ENCODE peak calls at places on chromosome 17, in four cellular contexts. J is neuronal stem cell, S is trophoblast cell, V is IMR-90. G is an unnamed sample.

GRCh38 chr17:65638221-65638940 is 76.9 kb upstream of the AXIN2 start:
- DNase-seq in S (no peak), J (no peak), V (peak; percentile 84), G (peak; percentile 68)

GRCh38 chr17:57574040-57574513 is 171.0 kb downstream of the CCDC182 start:
- DNase-seq in J (no peak), V (peak; percentile 43), S (no peak), G (no peak)

GRCh38 chr17:42596386-42596785 is 12.8 kb downstream of the RETREG3 start:
- DNase-seq in J (no peak), S (peak; percentile 80), V (no peak), G (no peak)

GRCh38 chr17:560379-560935 is 154.2 kb downstream of the VPS53 start:
- DNase-seq in V (peak; percentile 63), S (peak; percentile 26), J (no peak), G (peak; percentile 59)

GRCh38 chr17:79325707-79326106 is 251.1 kb downstream of the ENGASE start:
- DNase-seq in J (peak; percentile 64), S (peak; percentile 14), V (no peak), G (no peak)

GRCh38 chr17:41750866-41751265 is 16.4 kb upstream of the HAP1 start:
- DNase-seq in V (no peak), S (no peak), J (no peak), G (no peak)

GRCh38 chr17:2179615-2180295 is 123.8 kb downstream of the SMG6 start:
- DNase-seq in J (no peak), S (no peak), V (peak; percentile 98), G (peak; percentile 92)

GRCh38 chr17:49146620-49147306 is 14.2 kb downstream of the B4GALNT2 start:
- DNase-seq in S (peak; percentile 95), V (peak; percentile 100), J (no peak), G (peak; percentile 100)

GRCh38 chr17:42409467-42410351 is 13.3 kb downstream of the CAVIN1 start:
- DNase-seq in J (no peak), V (peak; percentile 91), S (peak; percentile 72), G (peak; percentile 93)

GRCh38 chr17:42535400-42536047 is 517 bp upstream of the NAGLU start:
- DNase-seq in J (no peak), V (no peak), S (no peak), G (no peak)

GRCh38 chr17:62631936-62632924 is 4.8 kb downstream of the MRC2 start:
- DNase-seq in V (no peak), S (no peak), J (no peak), G (no peak)

GRCh38 chr17:68679882-68680281 is 78.7 kb upstream of the FAM20A start:
- DNase-seq in J (no peak), S (no peak), V (no peak), G (no peak)

GRCh38 chr17:58337126-58337599 is 8.6 kb upstream of the TSPOAP1 start:
- DNase-seq in V (peak; percentile 27), S (no peak), J (no peak), G (no peak)

GRCh38 chr17:17702370-17702769 is 21.1 kb downstream of the RAI1 start:
- DNase-seq in S (no peak), J (no peak), V (no peak), G (no peak)

DNA sequence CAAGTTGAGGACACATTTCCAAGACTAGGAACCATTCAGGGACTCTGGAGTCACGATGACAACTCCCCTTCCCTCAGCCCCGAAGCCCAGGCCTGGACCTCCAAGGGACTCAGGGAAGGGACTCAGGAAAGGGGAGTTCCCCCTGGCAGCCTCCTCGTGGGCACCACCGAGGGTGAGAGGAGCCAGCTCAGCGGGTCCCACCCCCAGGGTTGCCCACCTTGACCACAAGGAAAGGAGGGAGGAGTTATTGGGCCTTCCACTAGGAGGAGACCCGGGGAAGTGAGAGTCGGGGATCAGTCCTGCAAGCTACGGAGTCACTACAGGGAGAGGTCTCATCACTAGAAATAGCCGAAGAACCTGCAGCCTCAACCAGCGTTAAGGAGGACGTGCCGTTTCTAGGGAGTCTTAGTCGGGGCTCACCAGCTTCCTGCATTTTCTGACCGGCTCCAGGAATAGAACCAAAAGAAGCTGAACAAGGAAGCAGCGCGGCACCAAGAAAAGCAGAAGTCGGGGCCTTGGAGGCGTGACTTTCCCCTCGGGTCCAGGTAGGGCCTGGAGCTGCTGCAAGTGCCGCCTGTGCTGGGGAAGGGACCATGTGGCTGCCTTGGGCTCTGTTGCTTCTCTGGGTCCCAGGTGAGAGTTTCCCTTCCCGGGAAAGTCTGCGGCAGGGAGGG is at the start of gene CD300A:
- DNase-seq in S (peak; percentile 6), J (no peak), V (no peak), G (no peak)
- H3K4me3 ChIP-seq in S (peak within 1 kb of the TSS; percentile 50), J (peak within 1 kb of the TSS; percentile 56), V (no peak within 1 kb of the TSS), G (no peak within 1 kb of the TSS)

GRCh38 chr17:73319766-73320165 is 8.0 kb upstream of the CDC42EP4 start:
- DNase-seq in J (no peak), S (peak; percentile 84), V (no peak), G (no peak)
- H2BK5ac ChIP-seq in J (no peak overlapping the region), S (no peak overlapping the region), V (no peak overlapping the region), G (no peak overlapping the region)

GRCh38 chr17:7017827-7018200 is 5.0 kb upstream of the BCL6B start:
- DNase-seq in S (no peak), J (no peak), V (no peak), G (no peak)

GRCh38 chr17:7019839-7020519 is 2.9 kb upstream of the BCL6B start:
- DNase-seq in V (peak; percentile 23), J (no peak), S (peak; percentile 62), G (peak; percentile 54)

GRCh38 chr17:7016886-7017826 is 4.7 kb downstream of the RNASEK start:
- DNase-seq in S (no peak), J (no peak), V (no peak), G (no peak)

GRCh38 chr17:7019406-7019805 is 3.4 kb upstream of the BCL6B start:
- DNase-seq in V (no peak), J (no peak), S (no peak), G (no peak)

GRCh38 chr17:7018331-7018964 is 4.4 kb upstream of the BCL6B start:
- DNase-seq in S (no peak), J (no peak), V (no peak), G (no peak)
- H3K4me3 ChIP-seq in S (no peak overlapping the region), J (no peak overlapping the region), V (no peak overlapping the region), G (peak overlapping the region; percentile 78)

DNA sequence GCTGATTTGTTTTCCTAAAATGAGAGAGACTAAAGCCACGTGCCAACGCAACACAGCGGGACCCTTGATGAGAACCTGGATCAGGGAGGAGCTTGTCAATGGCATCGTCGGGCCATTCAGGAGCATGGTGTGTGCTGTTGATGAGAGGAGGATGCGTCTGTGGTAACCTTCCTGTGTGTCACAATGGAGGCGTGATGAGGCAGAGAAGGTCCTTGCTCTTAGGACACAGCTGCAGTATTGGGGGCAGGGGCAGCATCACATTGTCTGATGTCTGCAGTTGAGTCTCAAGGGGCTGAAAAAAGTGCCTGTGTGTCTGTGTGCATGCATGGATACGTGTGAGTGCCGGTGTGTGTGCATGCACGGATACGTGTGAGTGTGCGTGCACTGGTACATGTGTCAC is 39.0 kb downstream of the BAIAP2 start:
- DNase-seq in J (no peak), S (no peak), V (no peak), G (no peak)
- H2BK5ac ChIP-seq in J (no peak overlapping the region), S (no peak overlapping the region), V (no peak overlapping the region), G (no peak overlapping the region)

GRCh38 chr17:77398274-77398673 is 257.5 kb downstream of the SEC14L1 start:
- DNase-seq in S (no peak), J (no peak), V (no peak), G (no peak)
- H3K4me3 ChIP-seq in S (no peak overlapping the region), J (no peak overlapping the region), V (no peak overlapping the region), G (no peak overlapping the region)

DNA sequence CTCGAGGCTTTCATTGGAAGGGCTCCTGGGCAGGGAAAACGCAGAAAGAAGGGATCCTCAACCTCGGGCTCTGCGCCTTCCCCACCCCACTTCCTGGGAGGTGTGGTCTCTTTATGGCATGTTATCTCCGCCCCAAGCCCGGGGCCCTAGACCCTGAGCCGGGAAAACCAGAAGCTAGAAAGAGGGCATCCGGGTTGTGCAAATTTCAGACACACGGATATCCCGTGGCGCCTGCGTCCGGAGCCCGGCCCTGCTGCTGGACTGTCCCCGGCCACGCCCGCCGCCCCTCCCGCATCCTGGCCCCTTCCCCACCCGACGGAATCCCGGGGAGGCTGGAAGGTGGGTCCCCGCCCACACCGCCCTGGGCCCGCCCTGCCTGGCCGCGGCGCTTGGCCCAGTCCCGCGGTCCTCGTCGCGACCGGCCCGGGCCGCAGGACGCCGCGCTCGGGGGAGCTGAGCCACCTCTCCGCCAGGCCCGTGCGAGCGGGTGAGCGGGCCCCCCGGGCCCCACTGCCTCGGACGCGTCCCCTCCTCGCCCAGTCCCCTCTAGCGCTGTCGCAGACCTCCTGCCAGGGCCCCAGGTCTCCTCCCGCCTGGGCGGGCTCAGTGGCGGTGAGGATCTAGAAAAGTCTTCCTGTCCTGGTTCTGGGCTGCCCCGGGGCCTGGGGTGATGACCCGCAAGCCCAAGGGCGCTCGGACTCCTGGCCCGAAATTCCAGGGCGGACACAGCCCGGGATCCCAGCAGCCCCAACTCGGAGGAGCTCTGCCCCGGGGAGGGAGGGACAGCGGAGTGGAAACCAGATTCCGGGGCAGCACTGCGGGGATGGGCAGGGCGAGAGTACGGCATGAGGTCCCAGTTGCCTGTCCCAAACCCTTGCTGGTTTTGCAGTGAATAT is at the start of gene SLC16A5:
- DNase-seq in V (peak; percentile 55), S (peak; percentile 97), J (peak; percentile 65), G (peak; percentile 93)
- H2BK5ac ChIP-seq in V (peak within 1 kb of the TSS; percentile 51), S (peak within 1 kb of the TSS; percentile 99), J (peak within 1 kb of the TSS; percentile 31), G (peak within 1 kb of the TSS; percentile 95)

G was measured in mesenchymal stem cell.